ENCODE peak calls at places on chromosomes 3 and 15, in six cellular contexts. One of them, this sample, is unnamed. For H3K4me1, the result is how much of the 10 kb centered on the place peaks cover.

GRCh38 chr3:122942937-122943827 is 84.4 kb downstream of the SEMA5B start:
- DNase-seq in right lobe of liver: peak
- DNase-seq in Karpas-422: peak
- DNase-seq in cardiac muscle cell: peak
- DNase-seq in IMR-90: peak
- DNase-seq in A549: peak
- DNase-seq in this sample: peak

GRCh38 chr15:75036269-75036668 is 12.9 kb downstream of the PPCDC start:
- DNase-seq in IMR-90: no peak
- DNase-seq in Karpas-422: no peak
- DNase-seq in A549: no peak
- DNase-seq in right lobe of liver: no peak
- DNase-seq in cardiac muscle cell: no peak
- DNase-seq in this sample: peak

GRCh38 chr3:157204431-157204830 is 44.5 kb upstream of the CCNL1 start:
- DNase-seq in Karpas-422: peak
- DNase-seq in right lobe of liver: no peak
- DNase-seq in A549: no peak
- DNase-seq in cardiac muscle cell: peak
- DNase-seq in IMR-90: peak
- DNase-seq in this sample: no peak

GRCh38 chr3:30872879-30873278 is 21.6 kb downstream of the GADL1 start:
- DNase-seq in IMR-90: no peak
- DNase-seq in cardiac muscle cell: no peak
- DNase-seq in right lobe of liver: no peak
- DNase-seq in A549: no peak
- DNase-seq in Karpas-422: no peak
- DNase-seq in this sample: no peak

GRCh38 chr3:95442766-95443165 is 1371.6 kb upstream of the EPHA6 start:
- DNase-seq in right lobe of liver: no peak
- DNase-seq in Karpas-422: no peak
- DNase-seq in A549: no peak
- DNase-seq in cardiac muscle cell: no peak
- DNase-seq in IMR-90: no peak
- DNase-seq in this sample: no peak

GRCh38 chr15:38117781-38118180 is 134.9 kb upstream of the SPRED1 start:
- DNase-seq in right lobe of liver: no peak
- DNase-seq in Karpas-422: no peak
- DNase-seq in cardiac muscle cell: no peak
- DNase-seq in IMR-90: no peak
- DNase-seq in A549: no peak
- DNase-seq in this sample: no peak

GRCh38 chr3:110420158-110420641 is 651.4 kb upstream of the NECTIN3 start:
- DNase-seq in cardiac muscle cell: peak
- DNase-seq in IMR-90: peak
- DNase-seq in Karpas-422: no peak
- DNase-seq in A549: peak
- DNase-seq in right lobe of liver: no peak
- DNase-seq in this sample: no peak

GRCh38 chr15:66851226-66852063 is 149.4 kb downstream of the SMAD6 start:
- DNase-seq in A549: peak
- DNase-seq in cardiac muscle cell: peak
- DNase-seq in right lobe of liver: peak
- DNase-seq in Karpas-422: peak
- DNase-seq in IMR-90: peak
- DNase-seq in this sample: peak

GRCh38 chr15:51576911-51577500 is 45.6 kb downstream of the DMXL2 start:
- DNase-seq in Karpas-422: no peak
- DNase-seq in A549: no peak
- DNase-seq in right lobe of liver: no peak
- DNase-seq in IMR-90: peak
- DNase-seq in cardiac muscle cell: peak
- DNase-seq in this sample: no peak

GRCh38 chr15:70512772-70513362 is 250.5 kb downstream of the UACA start:
- DNase-seq in IMR-90: peak
- DNase-seq in cardiac muscle cell: peak
- DNase-seq in Karpas-422: peak
- DNase-seq in right lobe of liver: no peak
- DNase-seq in A549: peak
- DNase-seq in this sample: peak

GRCh38 chr15:80804970-80805495 is 25.9 kb downstream of the CEMIP start:
- DNase-seq in A549: no peak
- DNase-seq in cardiac muscle cell: no peak
- DNase-seq in Karpas-422: no peak
- DNase-seq in right lobe of liver: no peak
- DNase-seq in IMR-90: no peak
- DNase-seq in this sample: no peak

GRCh38 chr3:108513961-108514360 is 3.6 kb upstream of the MYH15 start:
- DNase-seq in cardiac muscle cell: peak
- DNase-seq in A549: no peak
- DNase-seq in IMR-90: peak
- DNase-seq in Karpas-422: no peak
- DNase-seq in right lobe of liver: no peak
- DNase-seq in this sample: no peak

GRCh38 chr3:41907330-41908073 is 54.4 kb downstream of the ULK4 start:
- DNase-seq in cardiac muscle cell: peak
- DNase-seq in right lobe of liver: no peak
- DNase-seq in IMR-90: peak
- DNase-seq in Karpas-422: peak
- DNase-seq in A549: no peak
- DNase-seq in this sample: no peak

GRCh38 chr15:75134748-75135147 is 66.9 kb upstream of the C15orf39 start:
- DNase-seq in A549: no peak
- DNase-seq in cardiac muscle cell: no peak
- DNase-seq in IMR-90: no peak
- DNase-seq in Karpas-422: no peak
- DNase-seq in right lobe of liver: no peak
- DNase-seq in this sample: no peak

GRCh38 chr3:57617739-57618138 is 20.6 kb upstream of the ARF4 start:
- DNase-seq in A549: no peak
- DNase-seq in right lobe of liver: no peak
- DNase-seq in Karpas-422: no peak
- DNase-seq in cardiac muscle cell: no peak
- DNase-seq in IMR-90: no peak
- DNase-seq in this sample: no peak

GRCh38 chr3:95297586-95297985 is 1234.7 kb downstream of the NSUN3 start:
- DNase-seq in cardiac muscle cell: no peak
- DNase-seq in Karpas-422: no peak
- DNase-seq in A549: no peak
- DNase-seq in IMR-90: no peak
- DNase-seq in right lobe of liver: no peak
- DNase-seq in this sample: no peak

GRCh38 chr15:67116742-67117141 is 51.3 kb downstream of the SMAD3 start:
- DNase-seq in Karpas-422: no peak
- DNase-seq in right lobe of liver: no peak
- DNase-seq in IMR-90: peak
- DNase-seq in cardiac muscle cell: no peak
- DNase-seq in A549: peak
- DNase-seq in this sample: no peak

GRCh38 chr3:43766672-43767465 is 76.1 kb downstream of the ABHD5 start:
- DNase-seq in IMR-90: peak
- DNase-seq in Karpas-422: no peak
- DNase-seq in cardiac muscle cell: peak
- DNase-seq in A549: no peak
- DNase-seq in right lobe of liver: no peak
- DNase-seq in this sample: no peak

GRCh38 chr3:35522450-35522849 is 116.9 kb upstream of the ARPP21 start:
- DNase-seq in right lobe of liver: no peak
- DNase-seq in Karpas-422: no peak
- DNase-seq in IMR-90: no peak
- DNase-seq in cardiac muscle cell: no peak
- DNase-seq in A549: no peak
- DNase-seq in this sample: no peak

GRCh38 chr15:101288905-101289513 is 6.0 kb downstream of the SNRPA1 start:
- DNase-seq in cardiac muscle cell: peak
- DNase-seq in IMR-90: peak
- DNase-seq in Karpas-422: peak
- DNase-seq in A549: peak
- DNase-seq in right lobe of liver: no peak
- DNase-seq in this sample: no peak

GRCh38 chr15:66154581-66154980 is 99.0 kb downstream of the MEGF11 start:
- DNase-seq in IMR-90: no peak
- DNase-seq in Karpas-422: no peak
- DNase-seq in A549: no peak
- DNase-seq in cardiac muscle cell: no peak
- DNase-seq in right lobe of liver: no peak
- DNase-seq in this sample: no peak

GRCh38 chr3:27360113-27361078 is 8.8 kb downstream of the NEK10 start:
- DNase-seq in right lobe of liver: no peak
- DNase-seq in IMR-90: peak
- DNase-seq in A549: peak
- DNase-seq in cardiac muscle cell: peak
- DNase-seq in Karpas-422: peak
- DNase-seq in this sample: no peak

GRCh38 chr15:70036585-70037343 is 61.0 kb downstream of the TLE3 start:
- DNase-seq in IMR-90: no peak
- DNase-seq in A549: no peak
- DNase-seq in Karpas-422: peak
- DNase-seq in cardiac muscle cell: no peak
- DNase-seq in right lobe of liver: no peak
- DNase-seq in this sample: no peak

DNA sequence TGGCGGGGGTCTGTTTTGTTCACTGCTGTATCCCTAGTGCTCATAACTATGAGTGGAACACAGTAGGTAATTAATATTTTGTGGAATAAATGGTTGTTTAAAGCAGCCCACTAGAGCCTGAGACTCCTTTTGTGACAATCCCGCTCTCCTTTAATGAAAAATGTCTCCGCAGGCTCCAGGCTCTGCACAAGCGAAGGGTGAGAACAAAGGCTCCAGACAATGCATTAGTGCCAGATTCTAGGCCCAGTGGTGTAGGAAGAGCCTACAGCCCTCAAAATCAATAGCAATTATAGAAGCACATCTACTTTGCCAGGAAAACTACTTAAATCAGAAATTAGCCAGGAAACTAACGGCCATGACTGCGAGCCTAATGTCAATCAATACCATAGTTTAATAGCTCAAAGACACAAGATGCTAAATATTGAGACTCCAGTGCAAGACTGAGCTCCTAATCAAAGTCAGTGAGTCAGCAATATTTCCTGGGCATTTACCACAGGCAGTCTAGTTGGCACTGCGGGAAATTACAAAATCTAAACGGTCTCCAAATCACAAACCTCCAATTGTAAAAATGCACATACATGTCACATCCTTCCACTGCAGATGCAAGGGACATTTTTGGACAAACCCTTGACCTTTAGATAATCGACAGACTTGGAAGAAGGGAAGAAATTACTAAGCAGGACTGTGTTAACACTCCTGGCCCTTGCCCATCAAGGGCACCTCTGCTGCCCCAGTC is 2.3 kb downstream of the ANXA2 start:
- DNase-seq in right lobe of liver: no peak
- DNase-seq in cardiac muscle cell: no peak
- DNase-seq in A549: no peak
- DNase-seq in Karpas-422: no peak
- DNase-seq in IMR-90: no peak
- DNase-seq in this sample: no peak
- H3K4me1 ChIP-seq in right lobe of liver: under half
- H3K4me1 ChIP-seq in cardiac muscle cell: under half
- H3K4me1 ChIP-seq in A549: half or more
- H3K4me1 ChIP-seq in Karpas-422: under half
- H3K4me1 ChIP-seq in IMR-90: under half
- H3K4me1 ChIP-seq in this sample: under half

GRCh38 chr3:147483145-147483544 is 74.0 kb downstream of the ZIC1 start:
- DNase-seq in right lobe of liver: no peak
- DNase-seq in IMR-90: no peak
- DNase-seq in Karpas-422: no peak
- DNase-seq in cardiac muscle cell: no peak
- DNase-seq in A549: no peak
- DNase-seq in this sample: no peak
- H3K4me1 ChIP-seq in right lobe of liver: under half
- H3K4me1 ChIP-seq in IMR-90: under half
- H3K4me1 ChIP-seq in Karpas-422: under half
- H3K4me1 ChIP-seq in cardiac muscle cell: under half
- H3K4me1 ChIP-seq in A549: under half
- H3K4me1 ChIP-seq in this sample: under half

GRCh38 chr3:106877632-106878031 is 499.6 kb upstream of the CCDC54 start:
- DNase-seq in IMR-90: no peak
- DNase-seq in A549: no peak
- DNase-seq in cardiac muscle cell: no peak
- DNase-seq in Karpas-422: no peak
- DNase-seq in right lobe of liver: no peak
- DNase-seq in this sample: no peak

GRCh38 chr3:106880206-106880605 is 497.0 kb upstream of the CCDC54 start:
- DNase-seq in right lobe of liver: no peak
- DNase-seq in cardiac muscle cell: no peak
- DNase-seq in Karpas-422: no peak
- DNase-seq in A549: no peak
- DNase-seq in IMR-90: no peak
- DNase-seq in this sample: peak

GRCh38 chr3:106881177-106881576 is 496.1 kb upstream of the CCDC54 start:
- DNase-seq in A549: no peak
- DNase-seq in IMR-90: no peak
- DNase-seq in Karpas-422: no peak
- DNase-seq in cardiac muscle cell: no peak
- DNase-seq in right lobe of liver: no peak
- DNase-seq in this sample: no peak
- H3K4me1 ChIP-seq in A549: under half
- H3K4me1 ChIP-seq in IMR-90: under half
- H3K4me1 ChIP-seq in Karpas-422: under half
- H3K4me1 ChIP-seq in cardiac muscle cell: under half
- H3K4me1 ChIP-seq in right lobe of liver: under half
- H3K4me1 ChIP-seq in this sample: under half

GRCh38 chr3:46087871-46088270 is 60.6 kb upstream of the XCR1 start:
- DNase-seq in cardiac muscle cell: peak
- DNase-seq in IMR-90: peak
- DNase-seq in Karpas-422: peak
- DNase-seq in right lobe of liver: no peak
- DNase-seq in A549: no peak
- DNase-seq in this sample: no peak

GRCh38 chr3:46090161-46090591 is 62.9 kb upstream of the XCR1 start:
- DNase-seq in cardiac muscle cell: no peak
- DNase-seq in A549: no peak
- DNase-seq in IMR-90: no peak
- DNase-seq in Karpas-422: no peak
- DNase-seq in right lobe of liver: no peak
- DNase-seq in this sample: no peak

GRCh38 chr3:46091971-46092703 is 64.9 kb upstream of the XCR1 start:
- DNase-seq in IMR-90: no peak
- DNase-seq in cardiac muscle cell: no peak
- DNase-seq in A549: no peak
- DNase-seq in Karpas-422: peak
- DNase-seq in right lobe of liver: no peak
- DNase-seq in this sample: no peak

GRCh38 chr3:46091046-46091445 is 63.8 kb upstream of the XCR1 start:
- DNase-seq in Karpas-422: peak
- DNase-seq in cardiac muscle cell: no peak
- DNase-seq in right lobe of liver: no peak
- DNase-seq in IMR-90: no peak
- DNase-seq in A549: no peak
- DNase-seq in this sample: no peak

GRCh38 chr3:46089237-46090011 is 62.1 kb upstream of the XCR1 start:
- DNase-seq in Karpas-422: peak
- DNase-seq in right lobe of liver: peak
- DNase-seq in A549: no peak
- DNase-seq in IMR-90: peak
- DNase-seq in cardiac muscle cell: peak
- DNase-seq in this sample: no peak
- H3K4me1 ChIP-seq in Karpas-422: half or more
- H3K4me1 ChIP-seq in right lobe of liver: under half
- H3K4me1 ChIP-seq in A549: under half
- H3K4me1 ChIP-seq in IMR-90: under half
- H3K4me1 ChIP-seq in cardiac muscle cell: under half
- H3K4me1 ChIP-seq in this sample: under half

GRCh38 chr15:39745415-39745814 is 37.2 kb downstream of the FSIP1 start:
- DNase-seq in A549: no peak
- DNase-seq in Karpas-422: no peak
- DNase-seq in right lobe of liver: no peak
- DNase-seq in cardiac muscle cell: no peak
- DNase-seq in IMR-90: no peak
- DNase-seq in this sample: no peak
- H3K4me1 ChIP-seq in A549: under half
- H3K4me1 ChIP-seq in Karpas-422: under half
- H3K4me1 ChIP-seq in right lobe of liver: under half
- H3K4me1 ChIP-seq in cardiac muscle cell: under half
- H3K4me1 ChIP-seq in IMR-90: under half
- H3K4me1 ChIP-seq in this sample: under half

This sample was measured in NT2/D1.